ENCODE peak calls at places on chromosomes 3 and 15, in five cellular contexts. L is activated naive CD4-positive, alpha-beta T cell treated with anti-CD3 and anti-CD28 coated beads, Interleukin-2, amount 50 U/mL, for 72 hours; P is sciatic nerve; Q is iPS-NIHi11; Y is MV-4-11. K is an unnamed sample.

GRCh38 chr15:36880913-36881290 is 219.4 kb downstream of the MEIS2 start:
- DNase-seq in Q (no peak), P (no peak), Y (no peak), L (no peak), K (no peak)

GRCh38 chr3:96619475-96619874 is 194.9 kb upstream of the EPHA6 start:
- DNase-seq in Q (no peak), P (no peak), Y (no peak), L (no peak), K (no peak)

GRCh38 chr3:15936347-15936746 is 138.6 kb upstream of the ANKRD28 start:
- DNase-seq in Y (no peak), P (no peak), L (no peak), Q (no peak), K (no peak)

GRCh38 chr3:39753361-39753760 is 56.0 kb upstream of the MYRIP start:
- DNase-seq in L (no peak), Y (no peak), Q (no peak), P (no peak), K (no peak)

GRCh38 chr3:69309810-69310209 is 76.1 kb downstream of the FRMD4B start:
- DNase-seq in L (no peak), Y (no peak), P (no peak), Q (no peak), K (peak; percentile 24)

GRCh38 chr3:11671648-11672100 is 28.0 kb upstream of the VGLL4 start:
- DNase-seq in Y (peak; percentile 43), Q (no peak), L (no peak), P (no peak), K (peak; percentile 33)

GRCh38 chr3:22117751-22118346 is 366.8 kb upstream of the ZNF385D start:
- DNase-seq in Y (peak; percentile 29), Q (peak; percentile 21), P (no peak), L (no peak), K (no peak)

GRCh38 chr3:107432013-107432515 is 54.8 kb downstream of the CCDC54 start:
- DNase-seq in Y (no peak), Q (peak; percentile 42), P (peak; percentile 59), L (no peak), K (peak; percentile 45)

GRCh38 chr15:29567336-29567735 is 254.9 kb downstream of the TJP1 start:
- DNase-seq in L (no peak), P (no peak), Q (no peak), Y (no peak), K (no peak)

GRCh38 chr3:130905551-130905950 is 11.7 kb downstream of the ATP2C1 start:
- DNase-seq in L (no peak), P (no peak), Y (peak; percentile 13), Q (no peak), K (no peak)

GRCh38 chr3:54572197-54572895 is 355.5 kb downstream of the LRTM1 start:
- DNase-seq in Q (no peak), Y (no peak), L (no peak), P (no peak), K (no peak)

GRCh38 chr3:172355836-172356235 is 92.4 kb downstream of the GHSR start:
- DNase-seq in Q (no peak), L (no peak), P (no peak), Y (no peak), K (peak; percentile 34)

GRCh38 chr3:65406470-65406869 is 632.2 kb downstream of the MAGI1 start:
- DNase-seq in L (no peak), Y (peak; percentile 8), Q (no peak), P (no peak), K (no peak)

GRCh38 chr3:138974467-138974866 is 27.4 kb downstream of the FOXL2NB start:
- DNase-seq in L (no peak), Q (no peak), P (no peak), Y (peak; percentile 21), K (no peak)

GRCh38 chr15:66404532-66404931 is 17.8 kb downstream of the MAP2K1 start:
- DNase-seq in Q (peak; percentile 66), L (no peak), Y (no peak), P (no peak), K (no peak)

GRCh38 chr15:85746641-85747040 is 48.1 kb downstream of the KLHL25 start:
- DNase-seq in P (no peak), Q (no peak), Y (no peak), L (no peak), K (no peak)

GRCh38 chr15:100020181-100020580 is 286.9 kb upstream of the LYSMD4 start:
- DNase-seq in Q (peak; percentile 69), P (no peak), L (no peak), Y (no peak), K (no peak)

GRCh38 chr3:135752851-135753250 is 212.7 kb upstream of the PPP2R3A start:
- DNase-seq in Q (peak; percentile 51), Y (no peak), P (no peak), L (no peak), K (no peak)

GRCh38 chr15:86906406-86906805 is 826.7 kb downstream of the AGBL1 start:
- DNase-seq in Y (no peak), P (no peak), L (no peak), Q (no peak), K (no peak)